ENCODE peak calls at places on chromosomes 5 and 9, in seven cellular contexts. J is progenitor cell of endocrine pancreas; F is mesendoderm; M is stimulated activated naive CD4-positive, alpha-beta T cell treated with Interleukin-2 at 50 U/mL for 16 hours; S is neural crest cell; E is frontal cortex; Z is HEK293T. A is an unnamed sample.

GRCh38 chr5:154844800-154845199 is 5.6 kb downstream of the FAXDC2 start:
- DNase-seq in J (no peak), Z (no peak), F (no peak), S (no peak), E (no peak), M (no peak), A (no peak)

GRCh38 chr9:97555164-97555563 is 53.7 kb downstream of the TMOD1 start:
- DNase-seq in M (no peak), S (no peak), Z (no peak), F (peak), E (no peak), J (no peak), A (peak)

GRCh38 chr9:7844283-7844682 is 44.7 kb upstream of the DMAC1 start:
- DNase-seq in F (peak), M (no peak), Z (peak), S (no peak), E (peak), J (no peak), A (peak)

GRCh38 chr9:13139641-13140171 is 139.8 kb downstream of the MPDZ start:
- DNase-seq in M (no peak), J (no peak), E (no peak), Z (no peak), F (peak), S (peak), A (no peak)

GRCh38 chr5:5490774-5491347 is 68.4 kb downstream of the ICE1 start:
- DNase-seq in M (no peak), E (no peak), S (no peak), J (no peak), Z (no peak), F (no peak), A (no peak)

GRCh38 chr9:136297016-136297691 is 6.7 kb downstream of the CCDC187 start:
- DNase-seq in J (no peak), F (no peak), M (no peak), S (no peak), Z (no peak), E (no peak), A (no peak)

GRCh38 chr9:134433101-134433500 is 106.8 kb downstream of the RXRA start:
- DNase-seq in F (no peak), M (no peak), S (no peak), J (no peak), Z (no peak), E (no peak), A (no peak)

GRCh38 chr9:94916956-94917355 is 190.5 kb downstream of the AOPEP start:
- DNase-seq in J (no peak), S (no peak), M (no peak), Z (no peak), E (no peak), F (no peak), A (no peak)

GRCh38 chr9:15401266-15401665 is 21.4 kb upstream of the SNAPC3 start:
- DNase-seq in E (no peak), M (no peak), Z (no peak), F (no peak), S (no peak), J (no peak), A (no peak)

GRCh38 chr5:103041071-103041676 is 78.8 kb downstream of the GIN1 start:
- DNase-seq in S (no peak), J (no peak), E (no peak), M (no peak), Z (no peak), F (no peak), A (peak)

GRCh38 chr9:677461-678097 is 163.9 kb upstream of the DMRT1 start:
- DNase-seq in Z (no peak), E (no peak), M (no peak), F (no peak), J (no peak), S (no peak), A (no peak)

GRCh38 chr9:38362912-38363588 is 29.5 kb upstream of the ALDH1B1 start:
- DNase-seq in Z (peak), M (no peak), E (peak), J (no peak), S (peak), F (peak), A (peak)

GRCh38 chr9:123922911-123923310 is 7.0 kb downstream of the DENND1A start:
- DNase-seq in Z (no peak), F (no peak), S (no peak), E (no peak), J (no peak), M (no peak), A (no peak)

GRCh38 chr5:37090123-37090726 is 159.0 kb downstream of the CPLANE1 start:
- DNase-seq in F (peak), M (no peak), Z (no peak), E (no peak), J (no peak), S (no peak), A (no peak)

GRCh38 chr9:137461663-137462395 is 2.7 kb upstream of the NSMF start:
- DNase-seq in F (peak), E (no peak), S (peak), J (no peak), Z (no peak), M (peak), A (peak)

GRCh38 chr9:89903076-89903475 is 298.3 kb downstream of the GADD45G start:
- DNase-seq in S (no peak), M (no peak), J (no peak), Z (no peak), F (no peak), E (no peak), A (no peak)

GRCh38 chr9:109923371-109923770 is 143.4 kb downstream of the PALM2AKAP2 start:
- DNase-seq in Z (no peak), E (no peak), F (no peak), S (no peak), M (no peak), J (no peak), A (peak)